ENCODE peak calls at places on chromosomes 3 and 15, in five cellular contexts. V is CD8-positive, alpha-beta memory T cell; T is hepatocyte; Y is stimulated activated CD4-positive, alpha-beta T cell treated with anti-CD3 and anti-CD28 coated beads, Interleukin-1b, Interleukin-23, amount 100 ng/mL, for 24 hours; F is cardiac septum. M is an unnamed sample.

GRCh38 chr3:48595526-48596121 is 495 bp upstream of the COL7A1 start:
- DNase-seq in F (no peak), Y (no peak), T (peak), V (no peak), M (peak)

GRCh38 chr3:136994772-136995516 is 37.2 kb downstream of the IL20RB start:
- DNase-seq in Y (no peak), T (no peak), V (no peak), F (peak), M (no peak)

GRCh38 chr3:18035641-18036466 is 293.4 kb upstream of the TBC1D5 start:
- DNase-seq in F (no peak), T (no peak), V (no peak), Y (no peak), M (no peak)

GRCh38 chr3:20904674-20905073 is 718.7 kb upstream of the SGO1 start:
- DNase-seq in V (no peak), F (no peak), Y (no peak), T (no peak), M (no peak)

GRCh38 chr3:157417247-157417646 is 19.4 kb upstream of the PTX3 start:
- DNase-seq in T (peak), V (no peak), F (no peak), Y (no peak), M (no peak)

GRCh38 chr15:31266712-31267111 is 59.9 kb upstream of the KLF13 start:
- DNase-seq in V (peak), Y (no peak), F (peak), T (peak), M (peak)

GRCh38 chr3:113954091-113954685 is 6.4 kb downstream of the ZDHHC23 start:
- DNase-seq in T (no peak), Y (no peak), V (no peak), F (no peak), M (no peak)

GRCh38 chr3:95994338-95994737 is 820.1 kb upstream of the EPHA6 start:
- DNase-seq in T (no peak), V (no peak), Y (no peak), F (no peak), M (no peak)

GRCh38 chr3:186361612-186362408 is at the start of gene DGKG:
- DNase-seq in V (no peak), F (peak), Y (no peak), T (no peak), M (peak)

GRCh38 chr15:71634820-71635219 is 175.5 kb upstream of the NR2E3 start:
- DNase-seq in V (no peak), Y (no peak), F (no peak), T (no peak), M (no peak)

GRCh38 chr3:196985954-196986885 is 17.6 kb upstream of the PIGZ start:
- DNase-seq in V (no peak), Y (no peak), T (no peak), F (no peak), M (no peak)

GRCh38 chr3:192060160-192060783 is 599.3 kb downstream of the PYDC2 start:
- DNase-seq in V (no peak), Y (no peak), F (no peak), T (no peak), M (no peak)

GRCh38 chr15:35874260-35874905 is 328.4 kb upstream of the DPH6 start:
- DNase-seq in V (no peak), Y (no peak), T (peak), F (no peak), M (no peak)

M was measured in CD14-positive monocyte.